ENCODE peak calls at places on chromosomes 2 and 18, in six cellular contexts. O is pancreas, Y is kidney, E is suprapubic skin, J is A549, T is Peyer's patch. G is an unnamed sample. For H3K9me3, the result is how much of the 10 kb centered on the place peaks cover.

GRCh38 chr18:37537868-37538525 is 27.6 kb downstream of the CELF4 start:
- DNase-seq in O (peak), Y (peak), E (no peak), J (peak), T (peak), G (peak)

GRCh38 chr2:241096979-241097378 is 5.1 kb downstream of the MTERF4 start:
- DNase-seq in O (no peak), Y (no peak), E (no peak), J (no peak), T (no peak), G (no peak)

GRCh38 chr2:3728104-3729054 is 25.0 kb downstream of the DCDC2C start:
- DNase-seq in O (no peak), Y (no peak), E (no peak), J (peak), T (no peak), G (peak)

GRCh38 chr2:53941749-53942148 is 29.0 kb downstream of the PSME4 start:
- DNase-seq in O (no peak), Y (no peak), E (no peak), J (no peak), T (no peak), G (no peak)

GRCh38 chr2:98015681-98016080 is 19.9 kb upstream of the TMEM131 start:
- DNase-seq in O (no peak), Y (no peak), E (no peak), J (no peak), T (no peak), G (no peak)

GRCh38 chr2:28074127-28074526 is 183.6 kb downstream of the BABAM2 start:
- DNase-seq in O (no peak), Y (no peak), E (no peak), J (no peak), T (no peak), G (no peak)

GRCh38 chr2:152098798-152099654 is at the start of gene CACNB4:
- DNase-seq in O (peak), Y (no peak), E (no peak), J (peak), T (no peak), G (peak)

GRCh38 chr2:61733563-61733962 is 120.3 kb downstream of the FAM161A start:
- DNase-seq in O (no peak), Y (no peak), E (no peak), J (no peak), T (no peak), G (peak)

GRCh38 chr18:79245517-79246001 is 150.2 kb upstream of the NFATC1 start:
- DNase-seq in O (no peak), Y (no peak), E (no peak), J (peak), T (no peak), G (no peak)

GRCh38 chr2:37586663-37587409 is 84.6 kb downstream of the CDC42EP3 start:
- DNase-seq in O (no peak), Y (no peak), E (no peak), J (peak), T (no peak), G (no peak)

GRCh38 chr2:189421644-189422043 is 19.6 kb upstream of the WDR75 start:
- DNase-seq in O (no peak), Y (no peak), E (no peak), J (peak), T (no peak), G (no peak)

DNA sequence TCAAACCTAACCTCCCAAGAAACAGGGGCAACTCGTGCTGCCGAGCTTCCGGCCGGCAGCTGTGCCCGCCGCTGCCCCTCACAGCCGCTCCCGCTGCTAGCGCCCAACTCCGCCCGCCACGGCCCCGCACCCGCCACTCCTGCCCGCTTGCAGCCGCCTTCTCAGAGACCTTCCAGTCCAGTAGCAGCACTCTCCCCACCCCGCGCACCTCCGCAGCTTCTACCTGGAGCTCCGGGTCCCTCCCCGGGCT is 722 bp upstream of the C2orf15 start:
- DNase-seq in O (no peak), Y (no peak), E (no peak), J (no peak), T (no peak), G (peak)
- TF ChIP-seq CTCF in O (no peak), Y (no peak), E (no peak), J (no peak), T (no peak), G (no peak)

GRCh38 chr2:239587311-239587731 is 186.5 kb upstream of the HDAC4 start:
- DNase-seq in O (peak), Y (peak), E (no peak), J (no peak), T (no peak), G (no peak)
- H3K9me3 ChIP-seq in O (under half), Y (under half), E (under half), J (under half), T (under half), G (under half)

DNA sequence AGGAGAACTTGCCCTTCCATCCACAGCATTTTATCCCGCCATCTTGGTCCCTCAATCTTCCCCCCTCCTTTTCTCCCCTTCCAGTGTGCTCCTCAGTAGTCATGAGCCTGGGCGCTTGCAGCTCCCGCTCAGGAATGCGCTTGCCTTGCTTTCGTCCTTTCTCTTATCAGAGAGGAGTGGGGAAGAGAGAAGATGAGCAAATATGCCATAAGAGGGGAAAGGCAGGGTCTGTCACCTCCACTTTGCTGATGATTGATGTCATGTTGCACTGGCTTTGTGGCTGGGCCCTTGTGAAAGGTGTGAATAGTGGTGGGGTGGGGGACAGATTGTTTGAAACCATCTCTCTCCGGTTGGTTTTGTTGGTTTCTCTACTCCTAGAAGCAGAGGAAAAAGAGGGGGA is 569.3 kb downstream of the TNS1 start:
- DNase-seq in O (no peak), Y (peak), E (no peak), J (no peak), T (no peak), G (peak)
- H3K4me3 ChIP-seq in O (no peak), Y (peak), E (no peak), J (no peak), T (no peak), G (no peak)

GRCh38 chr2:183752571-183752970 is 628.3 kb downstream of the NUP35 start:
- DNase-seq in O (no peak), Y (no peak), E (no peak), J (no peak), T (no peak), G (no peak)
- TF ChIP-seq CTCF in O (no peak), Y (no peak), E (no peak), J (no peak), T (no peak), G (no peak)

GRCh38 chr18:78127041-78127440 is 852.6 kb upstream of the SALL3 start:
- DNase-seq in O (no peak), Y (peak), E (no peak), J (no peak), T (no peak), G (no peak)

GRCh38 chr18:78126106-78126505 is 853.5 kb upstream of the SALL3 start:
- DNase-seq in O (no peak), Y (no peak), E (no peak), J (no peak), T (no peak), G (no peak)

GRCh38 chr18:78123144-78123909 is 856.3 kb upstream of the SALL3 start:
- DNase-seq in O (no peak), Y (peak), E (no peak), J (no peak), T (no peak), G (no peak)

GRCh38 chr18:78123926-78124797 is 855.5 kb upstream of the SALL3 start:
- DNase-seq in O (no peak), Y (peak), E (no peak), J (no peak), T (no peak), G (no peak)

GRCh38 chr18:78125497-78125896 is 854.1 kb upstream of the SALL3 start:
- DNase-seq in O (no peak), Y (no peak), E (no peak), J (no peak), T (no peak), G (no peak)
- H3K9me3 ChIP-seq in O (under half), Y (under half), E (under half), J (under half), T (under half), G (under half)

GRCh38 chr2:64990823-64991222 is 1.6 kb downstream of the SLC1A4 start:
- DNase-seq in O (no peak), Y (no peak), E (no peak), J (no peak), T (no peak), G (no peak)
- H3K4me3 ChIP-seq in O (peak), Y (no peak), E (peak), J (peak), T (no peak), G (peak)

G was measured in cardiac muscle cell.